ENCODE peak calls at places on chromosomes 11 and 22, in eight cellular contexts. N, O, A, J, Q, W, F and T are unnamed samples.
A peak's percentile ranks its signal among the peaks of the same experiment; 100 is the strongest.

GRCh38 chr11:119566299-119566698 is 143.3 kb upstream of the THY1 start:
- DNase-seq in N (no peak), O (no peak), A (no peak), J (no peak), Q (no peak), W (no peak), F (no peak), T (peak; percentile 19)

GRCh38 chr22:32411388-32411787 is 659 bp downstream of the RTCB start:
- DNase-seq in N (no peak), O (peak; percentile 64), A (peak; percentile 29), J (no peak), Q (no peak), W (no peak), F (no peak), T (peak; percentile 43)

GRCh38 chr11:48013269-48013901 is 33.0 kb downstream of the PTPRJ start:
- DNase-seq in N (no peak), O (peak; percentile 49), A (peak; percentile 66), J (no peak), Q (peak; percentile 77), W (no peak), F (peak; percentile 73), T (no peak)

GRCh38 chr22:21457023-21457787 is 10.0 kb upstream of the TMEM191C start:
- DNase-seq in N (no peak), O (no peak), A (no peak), J (no peak), Q (no peak), W (no peak), F (peak; percentile 77), T (peak; percentile 50)

GRCh38 chr11:117871160-117871559 is 5.3 kb downstream of the FXYD6 start:
- DNase-seq in N (no peak), O (no peak), A (no peak), J (no peak), Q (no peak), W (no peak), F (no peak), T (no peak)

GRCh38 chr11:12126352-12127019 is 16.1 kb downstream of the MICAL2 start:
- DNase-seq in N (no peak), O (peak; percentile 93), A (peak; percentile 25), J (no peak), Q (no peak), W (no peak), F (no peak), T (peak; percentile 62)

GRCh38 chr11:111469200-111469599 is 43.0 kb downstream of the BTG4 start:
- DNase-seq in N (no peak), O (peak; percentile 14), A (no peak), J (no peak), Q (no peak), W (no peak), F (no peak), T (no peak)

GRCh38 chr11:40293655-40294342 is 1165.7 kb downstream of the LRRC4C start:
- DNase-seq in N (peak; percentile 84), O (peak; percentile 60), A (peak; percentile 43), J (peak; percentile 96), Q (peak; percentile 27), W (no peak), F (peak; percentile 53), T (peak; percentile 91)

GRCh38 chr11:63802637-63803414 is 10.4 kb upstream of the SPINDOC start:
- DNase-seq in N (no peak), O (peak; percentile 76), A (no peak), J (peak; percentile 53), Q (no peak), W (no peak), F (no peak), T (peak; percentile 52)

GRCh38 chr11:10654211-10655150 is 39.1 kb downstream of the IRAG1 start:
- DNase-seq in N (peak; percentile 22), O (peak; percentile 74), A (peak; percentile 38), J (no peak), Q (peak; percentile 58), W (no peak), F (no peak), T (peak; percentile 68)

GRCh38 chr22:17985606-17986005 is 38.8 kb downstream of the MICAL3 start:
- DNase-seq in N (no peak), O (no peak), A (no peak), J (no peak), Q (no peak), W (no peak), F (no peak), T (no peak)

GRCh38 chr11:15119826-15120225 is 5.1 kb downstream of the INSC start:
- DNase-seq in N (peak; percentile 12), O (peak; percentile 48), A (no peak), J (no peak), Q (no peak), W (no peak), F (no peak), T (no peak)

GRCh38 chr11:72573380-72573949 is 100.8 kb downstream of the PDE2A start:
- DNase-seq in N (no peak), O (peak; percentile 62), A (peak; percentile 38), J (peak; percentile 87), Q (peak; percentile 53), W (no peak), F (peak; percentile 41), T (peak; percentile 87)

GRCh38 chr22:24028533-24028932 is 17.4 kb downstream of the CABIN1 start:
- DNase-seq in N (no peak), O (no peak), A (no peak), J (no peak), Q (no peak), W (no peak), F (no peak), T (peak; percentile 10)

GRCh38 chr11:17607572-17608570 is 60.8 kb downstream of the OTOG start:
- DNase-seq in N (no peak), O (no peak), A (no peak), J (no peak), Q (no peak), W (no peak), F (no peak), T (no peak)

GRCh38 chr11:34332524-34332923 is 25.3 kb downstream of the ABTB2 start:
- DNase-seq in N (no peak), O (no peak), A (no peak), J (no peak), Q (no peak), W (no peak), F (no peak), T (no peak)

GRCh38 chr11:96012086-96012824 is 88.3 kb upstream of the MTMR2 start:
- DNase-seq in N (peak; percentile 85), O (peak; percentile 82), A (peak; percentile 46), J (peak; percentile 86), Q (peak; percentile 32), W (no peak), F (no peak), T (peak; percentile 54)

GRCh38 chr11:70067591-70068341 is 10.4 kb upstream of the ANO1 start:
- DNase-seq in N (no peak), O (no peak), A (no peak), J (peak; percentile 89), Q (no peak), W (no peak), F (peak; percentile 39), T (peak; percentile 87)

GRCh38 chr11:18599739-18600230 is at the start of gene MISFA:
- DNase-seq in N (no peak), O (no peak), A (no peak), J (no peak), Q (no peak), W (no peak), F (no peak), T (no peak)

GRCh38 chr11:12755510-12755909 is 81.3 kb downstream of the TEAD1 start:
- DNase-seq in N (no peak), O (peak; percentile 30), A (no peak), J (no peak), Q (no peak), W (no peak), F (no peak), T (no peak)

GRCh38 chr11:10414659-10415058 is 40.4 kb upstream of the AMPD3 start:
- DNase-seq in N (peak; percentile 49), O (peak; percentile 66), A (peak; percentile 17), J (no peak), Q (no peak), W (no peak), F (no peak), T (no peak)

GRCh38 chr11:30254307-30255298 is 23.8 kb downstream of the FSHB start:
- DNase-seq in N (no peak), O (peak; percentile 13), A (no peak), J (no peak), Q (no peak), W (no peak), F (no peak), T (no peak)

GRCh38 chr22:23520875-23521441 is 59.1 kb downstream of the IGLL1 start:
- DNase-seq in N (no peak), O (peak; percentile 71), A (no peak), J (peak; percentile 41), Q (no peak), W (no peak), F (no peak), T (no peak)

GRCh38 chr11:8038393-8038792 is 42.6 kb upstream of the TUB start:
- DNase-seq in N (peak; percentile 73), O (no peak), A (no peak), J (no peak), Q (no peak), W (no peak), F (no peak), T (no peak)

GRCh38 chr11:100445231-100445735 is 241.8 kb upstream of the ARHGAP42 start:
- DNase-seq in N (peak; percentile 73), O (no peak), A (no peak), J (no peak), Q (no peak), W (no peak), F (peak; percentile 65), T (no peak)

GRCh38 chr11:121550247-121551132 is 97.7 kb upstream of the SORL1-AS1 start:
- DNase-seq in N (no peak), O (peak; percentile 19), A (no peak), J (no peak), Q (no peak), W (no peak), F (no peak), T (no peak)

GRCh38 chr22:35037089-35037488 is 28.9 kb upstream of the ISX start:
- DNase-seq in N (peak; percentile 53), O (peak; percentile 2), A (no peak), J (peak; percentile 56), Q (no peak), W (no peak), F (no peak), T (peak; percentile 83)

GRCh38 chr11:83671295-83671694 is 385.1 kb upstream of the CCDC90B start:
- DNase-seq in N (no peak), O (peak; percentile 24), A (no peak), J (no peak), Q (no peak), W (no peak), F (no peak), T (no peak)

GRCh38 chr11:44327730-44328691 is 18.1 kb upstream of the ALX4 start:
- DNase-seq in N (no peak), O (no peak), A (no peak), J (no peak), Q (no peak), W (no peak), F (no peak), T (no peak)

GRCh38 chr11:121576531-121576930 is 123.8 kb upstream of the SORL1-AS1 start:
- DNase-seq in N (peak; percentile 44), O (no peak), A (no peak), J (no peak), Q (no peak), W (no peak), F (no peak), T (no peak)

GRCh38 chr11:12544986-12545775 is 129.0 kb upstream of the TEAD1 start:
- DNase-seq in N (no peak), O (peak; percentile 50), A (no peak), J (peak; percentile 18), Q (no peak), W (no peak), F (no peak), T (no peak)

GRCh38 chr11:36249271-36249670 is 40.0 kb downstream of the COMMD9 start:
- DNase-seq in N (no peak), O (peak; percentile 91), A (no peak), J (no peak), Q (no peak), W (no peak), F (no peak), T (no peak)

GRCh38 chr11:122920579-122920978 is 38.0 kb downstream of the JHY start:
- DNase-seq in N (no peak), O (no peak), A (no peak), J (peak; percentile 77), Q (no peak), W (no peak), F (no peak), T (peak; percentile 60)

GRCh38 chr11:114228401-114229061 is 67.7 kb upstream of the NNMT start:
- DNase-seq in N (peak; percentile 65), O (no peak), A (no peak), J (no peak), Q (no peak), W (no peak), F (no peak), T (no peak)